ENCODE peak calls at places on chromosomes 12 and 14, in seven cellular contexts. N, B, A, E, D, X and S are unnamed samples.
A peak's percentile ranks its signal among the peaks of the same experiment; 100 is the strongest.

GRCh38 chr14:63890553-63890952 is 37.7 kb downstream of the SYNE2 start:
- DNase-seq in N (no peak), B (peak; percentile 65), A (no peak), E (no peak), D (no peak), X (no peak), S (no peak)

GRCh38 chr14:98798099-98798498 is 473.9 kb downstream of the BCL11B start:
- DNase-seq in N (no peak), B (no peak), A (no peak), E (no peak), D (no peak), X (no peak), S (no peak)

GRCh38 chr14:68961781-68962584 is 17.1 kb downstream of the ACTN1 start:
- DNase-seq in N (peak; percentile 63), B (peak; percentile 83), A (peak; percentile 87), E (peak; percentile 82), D (no peak), X (peak; percentile 92), S (no peak)

GRCh38 chr14:28163897-28164296 is 602.7 kb upstream of the FOXG1 start:
- DNase-seq in N (no peak), B (no peak), A (no peak), E (no peak), D (no peak), X (no peak), S (no peak)

GRCh38 chr12:101230547-101230946 is 20.5 kb upstream of the SLC5A8 start:
- DNase-seq in N (no peak), B (peak; percentile 87), A (no peak), E (peak; percentile 95), D (no peak), X (peak; percentile 95), S (no peak)

GRCh38 chr14:106831322-106831720 is 1304.9 kb downstream of the TMEM121 start:
- DNase-seq in N (peak; percentile 18), B (no peak), A (no peak), E (peak; percentile 4), D (no peak), X (no peak), S (no peak)

GRCh38 chr12:104280111-104280510 is 23.4 kb upstream of the EID3 start:
- DNase-seq in N (no peak), B (no peak), A (no peak), E (no peak), D (no peak), X (peak; percentile 52), S (no peak)

GRCh38 chr12:25960176-25960575 is 1.7 kb downstream of the RASSF8 start:
- DNase-seq in N (no peak), B (peak; percentile 18), A (no peak), E (peak; percentile 37), D (no peak), X (peak; percentile 56), S (no peak)

GRCh38 chr12:109930028-109930800 is 30.1 kb downstream of the TCHP start:
- DNase-seq in N (no peak), B (no peak), A (no peak), E (no peak), D (no peak), X (no peak), S (no peak)

GRCh38 chr14:74913986-74914573 is 9.0 kb downstream of the RPS6KL1 start:
- DNase-seq in N (peak; percentile 55), B (peak; percentile 38), A (peak; percentile 30), E (peak; percentile 81), D (no peak), X (peak; percentile 72), S (no peak)

GRCh38 chr12:25933001-25933400 is 25.5 kb upstream of the RASSF8 start:
- DNase-seq in N (no peak), B (no peak), A (no peak), E (no peak), D (no peak), X (no peak), S (no peak)

GRCh38 chr14:99080306-99080705 is 191.7 kb downstream of the BCL11B start:
- DNase-seq in N (no peak), B (no peak), A (no peak), E (no peak), D (no peak), X (no peak), S (no peak)

GRCh38 chr14:50362791-50363733 is 33.6 kb downstream of the CDKL1 start:
- DNase-seq in N (no peak), B (no peak), A (no peak), E (peak; percentile 8), D (no peak), X (peak; percentile 11), S (no peak)

GRCh38 chr12:119245904-119246494 is 67.3 kb downstream of the HSPB8 start:
- DNase-seq in N (no peak), B (peak; percentile 8), A (no peak), E (no peak), D (no peak), X (no peak), S (no peak)

GRCh38 chr14:71452987-71453386 is 479.2 kb upstream of the RGS6 start:
- DNase-seq in N (no peak), B (no peak), A (no peak), E (peak; percentile 30), D (no peak), X (peak; percentile 27), S (no peak)

GRCh38 chr12:116044181-116044580 is 233.3 kb downstream of the MED13L start:
- DNase-seq in N (no peak), B (no peak), A (no peak), E (no peak), D (no peak), X (no peak), S (no peak)

GRCh38 chr12:48917857-48918537 is 7.3 kb downstream of the FKBP11 start:
- DNase-seq in N (no peak), B (no peak), A (no peak), E (no peak), D (no peak), X (no peak), S (no peak)

GRCh38 chr12:42473130-42473529 is 116.4 kb downstream of the PRICKLE1 start:
- DNase-seq in N (no peak), B (peak; percentile 36), A (no peak), E (peak; percentile 32), D (no peak), X (no peak), S (no peak)

GRCh38 chr12:53205747-53206146 is 1.3 kb downstream of the ITGB7 start:
- DNase-seq in N (no peak), B (peak; percentile 49), A (peak; percentile 81), E (peak; percentile 92), D (peak; percentile 29), X (peak; percentile 81), S (peak; percentile 87)

GRCh38 chr12:26870491-26871419 is 37.8 kb upstream of the ITPR2 start:
- DNase-seq in N (no peak), B (no peak), A (no peak), E (peak; percentile 26), D (no peak), X (peak; percentile 72), S (no peak)

GRCh38 chr12:90855534-90855933 is 99.4 kb downstream of the CCER1 start:
- DNase-seq in N (no peak), B (no peak), A (no peak), E (no peak), D (no peak), X (no peak), S (no peak)

GRCh38 chr14:66403183-66403582 is 83.0 kb upstream of the CCDC196 start:
- DNase-seq in N (no peak), B (peak; percentile 23), A (no peak), E (peak; percentile 61), D (no peak), X (peak; percentile 30), S (no peak)

GRCh38 chr14:60643443-60644402 is 5.6 kb downstream of the SIX1 start:
- DNase-seq in N (no peak), B (no peak), A (no peak), E (no peak), D (no peak), X (no peak), S (no peak)

GRCh38 chr14:24260026-24260779 is 2.8 kb downstream of the TGM1 start:
- DNase-seq in N (no peak), B (no peak), A (no peak), E (no peak), D (no peak), X (no peak), S (no peak)

GRCh38 chr12:82848846-82849245 is 162.1 kb downstream of the TMTC2 start:
- DNase-seq in N (no peak), B (no peak), A (no peak), E (no peak), D (no peak), X (no peak), S (no peak)

GRCh38 chr14:30657606-30658163 is 35.6 kb downstream of the SCFD1 start:
- DNase-seq in N (no peak), B (no peak), A (no peak), E (peak; percentile 43), D (no peak), X (peak; percentile 5), S (no peak)

GRCh38 chr12:103877934-103878510 is 37.0 kb upstream of the NT5DC3 start:
- DNase-seq in N (peak; percentile 43), B (peak; percentile 72), A (no peak), E (peak; percentile 83), D (peak; percentile 14), X (peak; percentile 79), S (peak; percentile 34)